ENCODE peak calls at places on chromosomes 13 and 19, in five cellular contexts. Q is epithelial cell of esophagus, T is NCI-H345, V is dermis blood vessel endothelial cell, A is fibroblast of gingiva. P is an unnamed sample.
A peak's percentile ranks its signal among the peaks of the same experiment; 100 is the strongest.

GRCh38 chr13:60931858-60932546 is 483.6 kb downstream of the PCDH20 start:
- DNase-seq in T (no peak), Q (peak; percentile 71), A (no peak), V (peak; percentile 67), P (no peak)

GRCh38 chr19:14479985-14480694 is 5.0 kb upstream of the PTGER1 start:
- DNase-seq in V (peak; percentile 60), A (no peak), T (no peak), Q (peak; percentile 29), P (peak; percentile 26)

GRCh38 chr13:21297452-21297851 is 121.0 kb downstream of the MRPL57 start:
- DNase-seq in Q (peak; percentile 5), A (no peak), V (no peak), T (peak; percentile 19), P (peak; percentile 2)

GRCh38 chr19:16338470-16339360 is 14.1 kb downstream of the KLF2 start:
- DNase-seq in Q (peak; percentile 58), T (no peak), V (peak; percentile 92), A (peak; percentile 50), P (peak; percentile 84)

GRCh38 chr19:45668342-45668871 is 386 bp downstream of the GIPR start:
- DNase-seq in T (no peak), V (no peak), Q (no peak), A (no peak), P (no peak)

GRCh38 chr13:31846182-31846938 is 107.0 kb downstream of the RXFP2 start:
- DNase-seq in V (peak; percentile 84), Q (peak; percentile 83), A (peak; percentile 83), T (peak; percentile 86), P (peak; percentile 44)

GRCh38 chr19:41299755-41300089 is 10.2 kb upstream of the CCDC97 start:
- DNase-seq in Q (peak; percentile 14), V (peak; percentile 72), T (no peak), A (peak; percentile 64), P (peak; percentile 40)

GRCh38 chr13:79483302-79483701 is 2.3 kb downstream of the NDFIP2 start:
- DNase-seq in Q (peak; percentile 32), A (no peak), V (no peak), T (no peak), P (peak; percentile 83)

GRCh38 chr19:3625996-3626472 is 556 bp downstream of the CACTIN start:
- DNase-seq in Q (peak; percentile 12), T (no peak), A (no peak), V (peak; percentile 23), P (no peak)

GRCh38 chr13:36072127-36072526 is 59.1 kb downstream of the DCLK1 start:
- DNase-seq in Q (no peak), T (no peak), V (no peak), A (no peak), P (no peak)

GRCh38 chr13:93336733-93337132 is 110.1 kb downstream of the GPC6 start:
- DNase-seq in Q (no peak), V (no peak), T (no peak), A (no peak), P (no peak)

GRCh38 chr13:77760893-77761292 is 63.4 kb downstream of the SLAIN1 start:
- DNase-seq in Q (peak; percentile 66), V (no peak), A (no peak), T (no peak), P (peak; percentile 73)

GRCh38 chr13:39379667-39380655 is 223.0 kb downstream of the LHFPL6 start:
- DNase-seq in V (no peak), Q (peak; percentile 50), A (no peak), T (no peak), P (no peak)

GRCh38 chr19:15378529-15379082 is 981 bp downstream of the AKAP8 start:
- DNase-seq in V (peak; percentile 63), A (peak; percentile 56), T (peak; percentile 7), Q (peak; percentile 57), P (peak; percentile 30)

GRCh38 chr13:44760434-44760833 is 184.3 kb upstream of the TSC22D1 start:
- DNase-seq in V (no peak), A (no peak), T (no peak), Q (peak; percentile 79), P (no peak)

GRCh38 chr19:14550201-14550754 is 20.9 kb downstream of the TECR start:
- DNase-seq in V (peak; percentile 24), T (peak; percentile 9), Q (peak; percentile 85), A (no peak), P (peak; percentile 44)

GRCh38 chr13:50713849-50714248 is 129.6 kb downstream of the DLEU7 start:
- DNase-seq in Q (peak; percentile 43), V (no peak), A (peak; percentile 34), T (no peak), P (peak; percentile 85)

GRCh38 chr19:4301590-4302237 is 475 bp downstream of the TMIGD2 start:
- DNase-seq in T (no peak), Q (no peak), V (no peak), A (no peak), P (no peak)

GRCh38 chr19:42634409-42635232 is 39.9 kb upstream of the CEACAM8 start:
- DNase-seq in Q (peak; percentile 51), A (no peak), V (peak; percentile 77), T (no peak), P (no peak)

GRCh38 chr19:46670874-46671273 is 9.9 kb upstream of the DACT3 start:
- DNase-seq in V (peak; percentile 54), T (no peak), A (no peak), Q (peak; percentile 28), P (peak; percentile 5)

GRCh38 chr13:42728507-42729180 is 52.7 kb upstream of the FAM216B start:
- DNase-seq in Q (peak; percentile 77), V (no peak), T (no peak), A (peak; percentile 95), P (no peak)

GRCh38 chr13:23899555-23899954 is 2.3 kb upstream of the C1QTNF9B start:
- DNase-seq in V (peak; percentile 62), A (peak; percentile 53), T (no peak), Q (peak; percentile 35), P (peak; percentile 43)

GRCh38 chr13:77009011-77009410 is 17.1 kb downstream of the CLN5 start:
- DNase-seq in T (no peak), V (no peak), Q (no peak), A (no peak), P (no peak)

GRCh38 chr13:80447747-80448146 is 106.8 kb upstream of the SPRY2 start:
- DNase-seq in T (no peak), Q (no peak), A (peak; percentile 6), V (no peak), P (no peak)

GRCh38 chr19:14089662-14090508 is 666 bp downstream of the SAMD1 start:
- DNase-seq in Q (peak; percentile 79), V (peak; percentile 77), A (peak; percentile 73), T (peak; percentile 25), P (no peak)

GRCh38 chr19:47331931-47332547 is at the start of gene C5AR2:
- DNase-seq in V (no peak), Q (no peak), T (no peak), A (peak; percentile 78), P (no peak)

GRCh38 chr13:53822136-53822535 is 793.5 kb downstream of the OLFM4 start:
- DNase-seq in T (no peak), Q (no peak), A (no peak), V (no peak), P (no peak)

GRCh38 chr19:19115954-19116353 is 22.3 kb downstream of the TMEM161A start:
- DNase-seq in T (no peak), Q (no peak), V (peak; percentile 59), A (no peak), P (no peak)

GRCh38 chr19:55062735-55063491 is at the start of gene RDH13:
- DNase-seq in A (peak; percentile 91), Q (peak; percentile 97), V (peak; percentile 98), T (peak; percentile 92), P (peak; percentile 93)

GRCh38 chr13:50911051-50911690 is 1.6 kb downstream of the RNASEH2B start:
- DNase-seq in V (no peak), Q (peak; percentile 34), A (no peak), T (no peak), P (peak; percentile 6)

GRCh38 chr19:52692431-52693008 is 42.3 kb downstream of the ZNF611 start:
- DNase-seq in A (no peak), V (no peak), Q (no peak), T (no peak), P (no peak)

GRCh38 chr13:21053231-21053630 is 8.2 kb downstream of the LATS2 start:
- DNase-seq in Q (peak; percentile 78), V (peak; percentile 38), T (no peak), A (no peak), P (no peak)

GRCh38 chr13:86585826-86586225 is 786.6 kb upstream of the SLITRK6 start:
- DNase-seq in T (no peak), Q (peak; percentile 38), A (peak; percentile 97), V (no peak), P (peak; percentile 47)

GRCh38 chr13:30874561-30874960 is 31.5 kb upstream of the MEDAG start:
- DNase-seq in T (no peak), V (no peak), A (no peak), Q (no peak), P (no peak)

GRCh38 chr19:18440936-18441803 is 3.2 kb upstream of the ISYNA1 start:
- DNase-seq in A (no peak), V (no peak), Q (no peak), T (no peak), P (no peak)

GRCh38 chr13:109155301-109155761 is 525.9 kb downstream of the MYO16 start:
- DNase-seq in V (no peak), Q (peak; percentile 75), T (no peak), A (peak; percentile 91), P (peak; percentile 42)

GRCh38 chr19:11141937-11142527 is 13.6 kb downstream of the SPC24 start:
- DNase-seq in A (no peak), V (no peak), T (no peak), Q (no peak), P (no peak)

GRCh38 chr13:64697226-64697625 is 2532.9 kb downstream of the PCDH9 start:
- DNase-seq in A (no peak), Q (no peak), T (no peak), V (peak; percentile 2), P (no peak)

GRCh38 chr13:21917046-21918010 is 246.5 kb downstream of the FGF9 start:
- DNase-seq in V (no peak), T (no peak), A (no peak), Q (no peak), P (no peak)

GRCh38 chr13:85993567-85993966 is 194.3 kb upstream of the SLITRK6 start:
- DNase-seq in T (no peak), V (no peak), A (no peak), Q (no peak), P (no peak)

P was measured in renal cortical epithelial cell.